ENCODE peak calls at places on chromosome 13, in six cellular contexts. R, D, F, H, Q and Y are unnamed samples.

GRCh38 chr13:74080762-74081161 is 53.4 kb downstream of the KLF12 start:
- DNase-seq in D (no peak), H (no peak), R (no peak), F (no peak), Q (no peak), Y (no peak)

GRCh38 chr13:110445183-110445582 is 116.3 kb downstream of the RAB20 start:
- DNase-seq in R (no peak), H (no peak), D (no peak), F (peak), Q (no peak), Y (no peak)

GRCh38 chr13:46948338-46948737 is 51.5 kb upstream of the HTR2A start:
- DNase-seq in H (no peak), F (peak), Q (no peak), R (no peak), D (no peak), Y (no peak)

GRCh38 chr13:114080739-114081561 is 51.5 kb downstream of the RASA3 start:
- DNase-seq in F (no peak), H (no peak), Q (no peak), D (no peak), R (no peak), Y (no peak)

GRCh38 chr13:50310734-50311133 is 295.5 kb downstream of the KCNRG start:
- DNase-seq in Q (peak), R (no peak), D (no peak), F (no peak), H (no peak), Y (no peak)

GRCh38 chr13:79018166-79018565 is 359.2 kb upstream of the OBI1 start:
- DNase-seq in F (no peak), H (no peak), D (no peak), R (no peak), Q (no peak), Y (no peak)

GRCh38 chr13:66689628-66690027 is 540.5 kb downstream of the PCDH9 start:
- DNase-seq in Q (peak), H (no peak), R (no peak), D (no peak), F (peak), Y (no peak)

GRCh38 chr13:107462501-107462900 is 752.8 kb downstream of the LIG4 start:
- DNase-seq in F (no peak), R (no peak), D (no peak), Q (no peak), H (no peak), Y (no peak)

GRCh38 chr13:45909724-45910123 is 58.2 kb upstream of the SIAH3 start:
- DNase-seq in R (no peak), F (no peak), H (no peak), D (no peak), Q (no peak), Y (no peak)